ENCODE peak calls at places on chromosomes 4 and X, in seven cellular contexts. B is dorsolateral prefrontal cortex, K is transverse colon, C is prostate gland, X is esophagus squamous epithelium, U is AG04449, D is IMR-90. Y is an unnamed sample.

GRCh38 chr4:95000076-95000648 is 242.4 kb downstream of the BMPR1B start:
- DNase-seq in U (no peak), D (no peak), K (no peak), X (no peak), B (no peak), C (no peak), Y (no peak)

GRCh38 chrX:2401590-2402360 is 99.0 kb downstream of the DHRSX start:
- DNase-seq in C (peak), U (no peak), D (no peak), X (no peak), K (no peak), B (no peak), Y (peak)

GRCh38 chr4:65724973-65725372 is 54.7 kb upstream of the EPHA5 start:
- DNase-seq in X (no peak), K (no peak), C (no peak), U (no peak), B (no peak), D (no peak), Y (no peak)

GRCh38 chrX:132622130-132622529 is 133.3 kb upstream of the MBNL3 start:
- DNase-seq in K (no peak), U (no peak), B (no peak), X (no peak), D (peak), C (no peak), Y (no peak)

GRCh38 chrX:19990225-19990518 is 689 bp downstream of the BCLAF3 start:
- DNase-seq in D (no peak), B (peak), K (no peak), X (no peak), U (no peak), C (no peak), Y (no peak)

GRCh38 chr4:24846716-24847115 is 51.3 kb downstream of the SOD3 start:
- DNase-seq in K (no peak), C (no peak), X (no peak), D (no peak), B (no peak), U (no peak), Y (no peak)

GRCh38 chrX:24145340-24146186 is 4.0 kb upstream of the ZFX start:
- DNase-seq in B (no peak), X (no peak), D (peak), C (no peak), K (no peak), U (no peak), Y (peak)

GRCh38 chrX:1444896-1445480 is 7.7 kb downstream of the ASMTL start:
- DNase-seq in K (no peak), X (no peak), C (no peak), B (no peak), D (no peak), U (no peak), Y (no peak)

GRCh38 chrX:103330601-103331397 is 760 bp downstream of the TCEAL7 start:
- DNase-seq in D (peak), C (no peak), K (no peak), B (peak), U (no peak), X (no peak), Y (no peak)

GRCh38 chr4:73723945-73724344 is 16.4 kb upstream of the CXCL8 start:
- DNase-seq in X (no peak), D (no peak), U (no peak), B (no peak), K (no peak), C (no peak), Y (no peak)

GRCh38 chr4:116016201-116016600 is 902.8 kb upstream of the NDST4 start:
- DNase-seq in X (no peak), U (no peak), K (no peak), C (peak), D (peak), B (no peak), Y (peak)

GRCh38 chrX:103554687-103555417 is 30.5 kb upstream of the TCEAL4 start:
- DNase-seq in B (peak), K (peak), U (no peak), C (peak), X (no peak), D (peak), Y (peak)

GRCh38 chr4:121147923-121148443 is 16.1 kb downstream of the TNIP3 start:
- DNase-seq in B (no peak), K (no peak), D (peak), U (no peak), X (no peak), C (no peak), Y (no peak)

GRCh38 chr4:25973346-25973745 is 59.3 kb downstream of the SMIM20 start:
- DNase-seq in U (no peak), C (no peak), K (no peak), X (no peak), B (no peak), D (no peak), Y (no peak)

GRCh38 chr4:20483416-20483815 is 216.8 kb upstream of the PACRGL start:
- DNase-seq in C (no peak), B (no peak), K (no peak), U (no peak), D (peak), X (no peak), Y (no peak)

GRCh38 chr4:181967401-181967800 is 275.8 kb upstream of the TENM3 start:
- DNase-seq in X (no peak), C (no peak), U (no peak), D (no peak), K (no peak), B (no peak), Y (no peak)

DNA sequence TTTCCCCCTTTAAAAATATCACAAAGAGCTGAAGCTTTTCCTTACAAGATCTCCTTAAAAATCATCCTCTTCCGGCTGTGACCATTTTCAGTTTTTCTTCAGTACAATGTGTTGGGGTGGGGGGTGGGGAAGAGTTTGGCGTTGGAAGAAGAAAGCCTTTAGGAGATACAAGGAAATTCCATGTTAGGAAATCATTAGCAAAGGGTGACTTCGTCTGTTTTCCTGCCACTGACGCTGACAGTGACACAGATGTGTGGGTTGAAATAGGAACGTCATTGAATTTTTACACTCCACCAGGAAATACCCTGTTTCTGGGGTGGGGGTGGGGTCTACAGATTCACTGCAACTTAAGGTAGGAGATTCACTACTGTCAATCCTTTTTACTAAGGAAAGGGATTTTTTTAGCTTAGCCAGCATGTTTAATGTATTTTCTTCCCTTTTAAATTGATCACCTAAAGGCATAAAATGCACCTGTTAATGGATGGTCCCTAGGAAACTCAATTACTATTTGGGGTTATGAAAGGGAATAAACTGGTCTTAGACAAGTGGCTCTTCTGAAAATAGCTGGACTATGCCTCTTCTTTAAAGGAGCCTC is 3.9 kb downstream of the MAMLD1 start:
- DNase-seq in C (no peak), D (peak), X (no peak), K (no peak), U (no peak), B (no peak), Y (peak)
- H3K4me3 ChIP-seq in C (no peak), D (peak), X (peak), K (no peak), U (peak), B (peak), Y (peak)

GRCh38 chr4:170008376-170008775 is 17.8 kb downstream of the MFAP3L start:
- DNase-seq in D (no peak), K (no peak), X (no peak), B (no peak), U (no peak), C (no peak), Y (no peak)
- TF ChIP-seq CTCF in D (no peak), K (no peak), X (no peak), B (no peak), U (peak), C (no peak), Y (no peak)

GRCh38 chr4:1192091-1192492 is 19.7 kb upstream of the SPON2 start:
- DNase-seq in U (peak), K (peak), X (no peak), C (peak), B (peak), D (peak), Y (peak)
- H3K4me3 ChIP-seq in U (no peak), K (no peak), X (peak), C (no peak), B (no peak), D (no peak), Y (no peak)

GRCh38 chr4:37936889-37937498 is 23.2 kb upstream of the PTTG2 start:
- DNase-seq in C (peak), K (no peak), B (peak), X (no peak), D (no peak), U (no peak), Y (no peak)
- TF ChIP-seq CTCF in C (no peak), K (no peak), B (no peak), X (no peak), D (no peak), U (no peak), Y (no peak)

GRCh38 chr4:38857354-38858096 is 908 bp upstream of the TLR6 start:
- DNase-seq in K (peak), U (no peak), X (peak), B (no peak), D (peak), C (peak), Y (peak)
- H3K4me3 ChIP-seq in K (no peak), U (peak), X (peak), B (no peak), D (peak), C (no peak), Y (no peak)